ENCODE peak calls at places on chromosomes 1 and 21, in four cellular contexts. L, F, T and K are unnamed samples.

GRCh38 chr1:116394270-116394669 is 21.2 kb downstream of the ATP1A1 start:
- DNase-seq in T (no peak), L (no peak), F (no peak), K (no peak)

GRCh38 chr1:230251644-230252191 is 174.4 kb downstream of the PGBD5 start:
- DNase-seq in L (no peak), F (no peak), T (no peak), K (no peak)

GRCh38 chr1:225694151-225694603 is 41.3 kb upstream of the ENAH start:
- DNase-seq in T (peak), L (no peak), F (peak), K (peak)

GRCh38 chr1:161486806-161487482 is 18.3 kb upstream of the FCGR2A start:
- DNase-seq in F (peak), L (no peak), T (no peak), K (no peak)

GRCh38 chr1:1207254-1207902 is 986 bp upstream of the TNFRSF18 start:
- DNase-seq in F (no peak), T (no peak), L (no peak), K (no peak)

GRCh38 chr1:9101510-9102146 is 27.3 kb downstream of the GPR157 start:
- DNase-seq in F (peak), L (no peak), T (no peak), K (no peak)

GRCh38 chr1:24349891-24350290 is 30.7 kb downstream of the GRHL3 start:
- DNase-seq in L (no peak), T (no peak), F (no peak), K (no peak)

GRCh38 chr1:174023438-174023837 is 1.3 kb upstream of the RC3H1 start:
- DNase-seq in F (peak), T (no peak), L (no peak), K (no peak)

GRCh38 chr1:80929868-80930508 is 870.7 kb upstream of the ADGRL2 start:
- DNase-seq in L (no peak), T (no peak), F (no peak), K (no peak)

GRCh38 chr21:17491716-17492414 is 21.0 kb upstream of the CXADR start:
- DNase-seq in L (no peak), F (peak), T (no peak), K (no peak)

GRCh38 chr1:154961207-154961496 is 430 bp downstream of the PYGO2 start:
- DNase-seq in T (no peak), F (no peak), L (no peak), K (no peak)

GRCh38 chr1:230087034-230087721 is 20.1 kb downstream of the GALNT2 start:
- DNase-seq in F (no peak), T (no peak), L (no peak), K (no peak)

GRCh38 chr1:231636157-231636556 is 9.6 kb downstream of the DISC1 start:
- DNase-seq in F (no peak), T (no peak), L (no peak), K (no peak)

GRCh38 chr1:231642600-231643332 is 16.2 kb downstream of the DISC1 start:
- DNase-seq in T (no peak), F (no peak), L (no peak), K (no peak)

GRCh38 chr1:231639819-231640218 is 13.2 kb downstream of the DISC1 start:
- DNase-seq in T (no peak), L (no peak), F (no peak), K (no peak)

GRCh38 chr1:231634302-231635013 is 7.9 kb downstream of the DISC1 start:
- DNase-seq in L (no peak), F (no peak), T (no peak), K (no peak)

DNA sequence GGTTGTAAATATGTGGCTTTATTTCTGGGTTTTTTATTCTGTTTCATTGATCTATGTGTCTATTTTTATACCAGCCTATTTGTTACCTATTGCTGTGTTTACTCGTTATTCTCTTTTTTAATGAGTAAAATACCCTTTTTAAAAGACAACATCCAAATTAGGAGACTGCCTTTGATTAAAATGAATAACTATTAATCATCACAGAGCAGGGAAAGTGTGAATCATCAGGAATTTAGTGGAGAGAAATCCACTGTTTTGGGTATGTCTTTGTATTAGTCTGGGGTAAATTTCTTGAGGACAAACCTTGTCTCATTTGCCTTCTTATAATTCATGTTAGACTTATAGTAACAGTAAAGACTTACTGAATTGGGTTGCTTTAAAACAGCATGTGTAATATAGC is 12.1 kb downstream of the DISC1 start:
- DNase-seq in L (no peak), F (no peak), T (no peak), K (no peak)
- TF ChIP-seq CTCF in L (no peak), F (no peak), T (no peak), K (no peak)

DNA sequence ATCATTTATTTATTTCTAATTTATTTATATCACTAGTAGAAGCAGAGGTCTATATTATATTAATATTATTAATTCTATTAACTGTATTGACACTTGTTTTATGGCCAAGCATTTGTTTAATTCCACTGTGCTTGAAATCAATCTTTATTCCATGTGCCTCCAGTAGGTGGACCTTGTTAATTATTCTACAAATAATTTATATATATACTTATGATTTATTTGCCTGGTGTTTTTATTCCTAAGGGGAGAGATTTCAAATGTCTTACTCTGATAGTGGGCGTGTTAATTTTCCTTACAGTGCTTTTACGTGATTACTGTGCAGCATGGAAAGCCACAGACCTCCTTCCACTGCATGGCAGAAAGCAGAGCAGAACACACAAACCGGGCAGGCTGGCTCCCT is 17.5 kb upstream of the OR6N2 start:
- DNase-seq in T (no peak), L (no peak), F (no peak), K (no peak)
- TF ChIP-seq CTCF in T (no peak), L (no peak), F (no peak), K (no peak)

DNA sequence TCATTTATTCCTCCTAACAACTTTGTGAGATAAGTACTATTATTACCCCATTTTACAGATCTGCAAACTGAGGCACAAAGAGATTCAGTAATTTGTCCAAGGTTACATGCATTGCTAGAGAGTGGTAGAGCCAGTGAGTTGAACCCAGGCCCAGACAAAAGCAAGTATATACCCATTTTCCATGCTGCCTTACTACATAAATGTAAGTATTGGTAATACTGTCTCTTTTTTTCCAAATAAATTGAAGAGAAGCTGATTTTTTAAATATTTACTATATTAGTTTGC is 33.8 kb upstream of the IRF2BP2 start:
- DNase-seq in F (no peak), T (no peak), L (no peak), K (no peak)
- TF ChIP-seq CTCF in F (no peak), T (no peak), L (no peak), K (no peak)

GRCh38 chr1:246564839-246565750 is 966 bp downstream of the TFB2M start:
- DNase-seq in L (no peak), F (no peak), T (no peak), K (no peak)
- TF ChIP-seq CTCF in L (no peak), F (no peak), T (no peak), K (no peak)

DNA sequence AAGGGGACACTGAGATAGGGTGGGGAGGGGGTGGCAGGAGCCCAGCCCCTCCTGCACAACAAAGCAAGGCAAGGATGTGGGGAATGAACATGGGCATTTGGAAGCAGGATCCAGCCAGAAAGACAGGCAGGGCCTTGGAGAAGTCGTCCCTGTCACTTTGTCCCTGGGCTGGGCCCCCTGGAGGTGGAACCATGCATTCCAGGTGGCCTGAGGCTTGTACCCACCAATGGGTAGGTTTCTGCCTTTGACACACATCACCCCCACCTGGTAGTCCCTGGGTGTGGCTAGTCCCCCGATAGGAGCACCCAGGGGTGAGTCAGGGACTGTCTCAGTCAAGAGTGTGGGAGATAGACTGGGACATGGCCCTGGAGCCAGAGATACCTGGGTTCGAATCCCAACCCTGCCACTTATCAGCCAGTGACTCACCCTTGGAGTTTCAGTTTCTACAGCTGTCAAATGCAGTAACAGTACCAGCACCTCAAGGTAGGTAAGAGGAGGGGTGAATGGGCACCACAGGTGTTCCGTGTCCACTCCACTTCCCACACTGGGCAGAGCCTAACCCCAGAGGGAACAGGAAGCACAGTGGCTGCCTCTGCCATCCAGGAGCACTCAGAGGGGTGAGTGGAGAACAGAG is 10.0 kb downstream of the PLA2G2D start:
- DNase-seq in T (no peak), F (no peak), L (no peak), K (no peak)
- TF ChIP-seq CTCF in T (no peak), F (no peak), L (no peak), K (no peak)

DNA sequence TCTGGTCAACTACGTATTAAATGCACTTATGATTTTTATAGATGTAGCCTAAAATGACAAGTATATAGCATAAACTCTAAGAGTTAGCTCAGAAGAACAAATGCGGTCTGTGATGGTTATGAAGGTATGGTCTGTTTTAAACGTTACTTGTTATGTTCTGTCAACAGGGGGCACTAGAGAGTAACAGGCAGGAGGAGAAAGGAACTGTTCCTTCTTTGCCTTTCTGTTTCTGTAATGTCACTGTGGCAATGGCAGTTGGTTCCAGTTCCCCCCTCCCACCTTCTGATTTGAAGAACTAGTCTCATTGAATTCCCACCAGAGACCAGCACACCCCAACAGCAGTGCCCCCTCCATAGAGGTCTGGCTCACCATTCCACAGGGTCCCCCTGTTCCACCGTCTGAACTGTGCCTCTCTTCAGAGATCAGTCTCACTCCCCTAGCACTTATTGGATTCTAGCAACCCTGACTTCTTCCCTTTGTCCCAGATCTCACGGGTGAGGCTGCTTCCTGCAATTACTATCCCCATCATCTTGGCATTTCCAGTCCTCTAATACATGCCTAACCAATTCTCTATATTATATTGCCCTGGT is 14.0 kb downstream of the KRTAP24-1 start:
- DNase-seq in F (no peak), L (no peak), T (no peak), K (no peak)
- TF ChIP-seq CTCF in F (no peak), L (no peak), T (no peak), K (peak)

GRCh38 chr1:67777532-67777931 is 55.7 kb downstream of the GNG12 start:
- DNase-seq in T (no peak), F (no peak), L (no peak), K (no peak)

GRCh38 chr1:67785847-67786753 is 47.2 kb downstream of the GNG12 start:
- DNase-seq in F (no peak), L (no peak), T (no peak), K (no peak)

GRCh38 chr1:67784545-67785186 is 48.6 kb downstream of the GNG12 start:
- DNase-seq in L (no peak), F (no peak), T (no peak), K (no peak)

GRCh38 chr1:67780637-67781036 is 52.6 kb downstream of the GNG12 start:
- DNase-seq in F (no peak), L (no peak), T (no peak), K (no peak)
- TF ChIP-seq CTCF in F (no peak), L (no peak), T (no peak), K (no peak)

DNA sequence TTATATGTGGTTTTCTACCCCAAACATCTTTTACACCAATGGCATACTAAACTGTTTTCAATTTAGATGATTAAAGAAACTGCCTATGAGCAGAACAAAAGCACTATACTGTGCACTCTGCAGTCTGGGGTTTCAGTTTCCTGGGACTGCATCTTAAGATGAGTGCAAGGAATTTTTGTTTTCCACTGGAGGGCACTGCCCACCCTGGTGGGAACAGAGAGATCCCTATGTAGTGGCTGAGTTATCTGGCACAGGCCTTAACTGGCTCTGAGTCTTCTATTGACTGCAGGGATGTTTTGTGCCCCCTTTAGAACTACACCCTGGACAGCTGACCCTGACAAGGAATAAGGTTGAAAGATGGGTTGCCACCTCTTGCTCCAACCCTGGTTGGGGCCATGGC is 12.0 kb downstream of the PROK1 start:
- DNase-seq in F (no peak), T (no peak), L (no peak), K (no peak)
- TF ChIP-seq CTCF in F (no peak), T (no peak), L (no peak), K (no peak)

GRCh38 chr1:58898739-58899580 is 115.1 kb upstream of the JUN start:
- DNase-seq in F (peak), T (peak), L (no peak), K (no peak)
- TF ChIP-seq CTCF in F (no peak), T (no peak), L (no peak), K (no peak)